ENCODE peak calls at places on chromosome 9, in eight cellular contexts. H is stimulated activated CD8-positive, alpha-beta memory T cell treated with anti-CD3 and anti-CD28 coated beads, Interleukin-12 subunit alpha, Interleukin-12 subunit beta, amount 100 ng/mL, for 1 hour; Q is activated T-helper 1 cell treated with anti-CD3 and anti-CD28 coated beads, Interleukin-12 subunit alpha, Interleukin-12 subunit beta, Interleukin-2, Interleukin-4 antibody, amounts not matched to agents 30 ng/mL and 10 ng/mL and 1 ng/mL, durations not matched to agents 14 hours and 24 hours and 36 hours; F is NCI-H187; P is astrocyte of the hippocampus; I is naive thymus-derived CD8-positive, alpha-beta T cell; C is dorsolateral prefrontal cortex; B is COR-L47. K is an unnamed sample.

GRCh38 chr9:19136129-19136528 is 8.8 kb upstream of the PLIN2 start:
- DNase-seq in Q (no peak), F (no peak), I (no peak), B (no peak), P (no peak), C (no peak), H (no peak), K (no peak)

GRCh38 chr9:38339496-38339895 is 53.0 kb upstream of the ALDH1B1 start:
- DNase-seq in F (no peak), H (no peak), P (peak), C (no peak), I (no peak), B (no peak), Q (no peak), K (no peak)

GRCh38 chr9:36603006-36603405 is 30.3 kb downstream of the MELK start:
- DNase-seq in B (no peak), H (no peak), C (no peak), F (no peak), P (peak), Q (no peak), I (no peak), K (no peak)

GRCh38 chr9:130444565-130445221 is at the start of gene ASS1:
- DNase-seq in B (peak), F (no peak), Q (peak), C (no peak), P (peak), I (no peak), H (peak), K (no peak)

GRCh38 chr9:133792721-133793470 is 54.7 kb upstream of the SARDH start:
- DNase-seq in F (no peak), P (peak), Q (peak), I (peak), B (peak), H (peak), C (peak), K (no peak)

GRCh38 chr9:89496645-89497044 is 1.3 kb downstream of the SEMA4D start:
- DNase-seq in F (no peak), I (no peak), C (no peak), B (no peak), P (no peak), Q (no peak), H (no peak), K (no peak)

GRCh38 chr9:124038239-124038638 is 26.7 kb downstream of the LHX2 start:
- DNase-seq in C (no peak), I (no peak), H (no peak), P (no peak), B (no peak), Q (no peak), F (no peak), K (no peak)

GRCh38 chr9:8871796-8872470 is 1072.4 kb upstream of the DMAC1 start:
- DNase-seq in Q (no peak), F (no peak), H (no peak), I (no peak), P (no peak), C (no peak), B (no peak), K (no peak)

GRCh38 chr9:111743275-111743674 is 51.5 kb downstream of the SHOC1 start:
- DNase-seq in H (no peak), C (no peak), F (no peak), I (no peak), Q (no peak), B (no peak), P (peak), K (no peak)

GRCh38 chr9:69331444-69331843 is 6.4 kb downstream of the ENTREP1 start:
- DNase-seq in Q (no peak), H (no peak), C (no peak), F (no peak), B (no peak), I (no peak), P (no peak), K (no peak)

K was measured in NCI-H1436 treated with DMSO at 0.1 percent for 48 hours.